ENCODE peak calls at places on chromosome 6, in four cellular contexts. Z is pancreas, X is body of pancreas, D is mesendoderm. P is an unnamed sample.
A peak's percentile ranks its signal among the peaks of the same experiment; 100 is the strongest.

GRCh38 chr6:195861-196360 is 96.4 kb upstream of the DUSP22 start:
- DNase-seq in Z (no peak), D (no peak), X (peak; percentile 52), P (no peak)

GRCh38 chr6:107458687-107459282 is 579 bp downstream of the PDSS2 start:
- DNase-seq in Z (peak; percentile 38), X (peak; percentile 25), D (peak; percentile 46), P (no peak)

GRCh38 chr6:105601541-105602174 is 198.8 kb upstream of the PREP start:
- DNase-seq in X (peak; percentile 76), D (peak; percentile 35), Z (no peak), P (peak; percentile 81)

GRCh38 chr6:143516700-143517446 is 5.4 kb upstream of the FUCA2 start:
- DNase-seq in X (no peak), Z (no peak), D (no peak), P (no peak)

GRCh38 chr6:67630146-67630545 is 1004.9 kb upstream of the ADGRB3 start:
- DNase-seq in D (peak; percentile 62), X (no peak), Z (no peak), P (no peak)

GRCh38 chr6:56695702-56696101 is 53.0 kb upstream of the DST start:
- DNase-seq in X (no peak), D (no peak), Z (no peak), P (no peak)

GRCh38 chr6:21800948-21801438 is 207.4 kb downstream of the SOX4 start:
- DNase-seq in D (peak; percentile 77), Z (no peak), X (peak; percentile 23), P (no peak)

GRCh38 chr6:53189554-53189953 is 40.9 kb upstream of the GCM1 start:
- DNase-seq in Z (no peak), X (no peak), D (no peak), P (no peak)

GRCh38 chr6:79750806-79751205 is 119.7 kb downstream of the SH3BGRL2 start:
- DNase-seq in Z (no peak), D (peak; percentile 6), X (no peak), P (no peak)

GRCh38 chr6:5086294-5086890 is 1.3 kb downstream of the PPP1R3G start:
- DNase-seq in D (peak; percentile 50), Z (no peak), X (no peak), P (no peak)
- H3K27me3 ChIP-seq in D (peaks cover 31% of the 10 kb centered on the region), Z (no peaks in the 10 kb centered on the region), X (no peaks in the 10 kb centered on the region), P (no peaks in the 10 kb centered on the region)

DNA sequence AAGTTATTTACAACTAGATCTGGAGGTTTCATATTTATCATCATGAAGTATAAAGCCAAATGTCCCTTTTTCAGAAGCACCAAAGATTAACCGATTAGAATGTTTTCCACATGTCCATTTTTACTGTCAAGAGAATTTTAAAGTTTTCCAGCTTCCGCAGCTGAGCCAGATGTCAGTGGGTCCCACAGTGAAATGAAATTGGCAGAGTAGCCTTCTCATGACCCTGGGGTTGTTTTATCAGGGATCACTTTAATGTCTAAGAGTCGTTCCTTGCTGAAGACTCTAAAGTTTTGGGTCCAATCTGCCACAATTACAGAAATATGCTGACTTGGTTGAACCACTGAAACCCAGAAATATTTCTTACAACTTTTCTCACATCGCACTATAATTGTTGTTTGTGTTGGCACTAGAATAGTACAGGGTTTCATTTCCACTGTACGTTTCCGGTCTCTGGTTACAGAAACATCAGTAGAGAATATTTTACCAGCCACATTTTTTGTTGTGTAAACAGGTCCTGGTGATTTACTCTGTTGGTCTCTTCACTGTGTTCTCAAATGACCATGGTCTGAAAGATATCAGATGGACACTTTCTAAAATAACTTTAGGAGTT is 109.1 kb downstream of the HMGCLL1 start:
- DNase-seq in Z (no peak), X (no peak), D (no peak), P (no peak)
- H3K4me1 ChIP-seq in Z (no peaks in the 10 kb centered on the region), X (no peaks in the 10 kb centered on the region), D (no peaks in the 10 kb centered on the region), P (no peaks in the 10 kb centered on the region)

DNA sequence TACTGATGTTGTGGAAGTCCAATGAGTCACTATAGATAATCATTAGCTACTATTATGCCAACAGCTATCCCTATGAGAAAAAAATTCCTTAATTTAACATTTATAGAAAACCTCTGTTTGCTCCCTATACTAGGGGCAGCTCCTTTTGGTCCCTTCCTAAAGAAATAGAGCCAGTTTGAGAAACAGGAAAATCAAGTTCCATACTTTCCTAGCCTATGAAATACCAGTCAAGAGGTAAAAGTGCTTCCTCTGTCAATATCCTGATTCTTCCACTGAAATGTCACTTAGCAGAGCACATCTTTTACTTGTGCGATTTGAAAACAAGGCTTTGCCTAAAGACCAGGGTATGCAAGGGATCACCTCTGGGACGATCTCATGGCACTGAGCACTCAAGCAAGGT is 14.5 kb upstream of the TRIM39 start:
- DNase-seq in D (no peak), Z (no peak), X (no peak), P (no peak)
- H3K36me3 ChIP-seq in D (peaks cover 7% of the 10 kb centered on the region), Z (no peaks in the 10 kb centered on the region), X (no peaks in the 10 kb centered on the region), P (peaks cover 11% of the 10 kb centered on the region)

GRCh38 chr6:167548451-167548850 is 223.6 kb downstream of the TTLL2 start:
- DNase-seq in D (no peak), Z (no peak), X (no peak), P (no peak)
- H3K27me3 ChIP-seq in D (no peaks in the 10 kb centered on the region), Z (no peaks in the 10 kb centered on the region), X (no peaks in the 10 kb centered on the region), P (no peaks in the 10 kb centered on the region)

DNA sequence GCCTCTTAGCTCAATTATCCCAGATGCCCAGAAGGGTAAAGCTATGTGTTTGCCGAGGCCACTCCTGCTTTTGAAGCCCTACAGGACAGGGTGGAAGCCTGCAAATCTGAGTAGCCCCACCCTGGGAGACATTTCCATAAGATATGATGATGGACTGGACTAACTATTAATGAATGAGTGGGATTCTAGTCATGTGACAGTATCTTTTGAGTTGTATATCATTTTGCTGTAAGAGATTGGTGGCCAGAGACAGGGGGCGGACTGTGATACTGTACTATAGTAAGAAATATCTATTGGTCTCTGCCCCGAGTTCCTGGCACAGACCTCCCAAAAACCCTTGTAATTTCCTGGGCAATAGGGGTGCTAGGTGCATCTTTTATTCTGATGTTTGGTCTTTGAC is 10.5 kb upstream of the SLC22A2 start:
- DNase-seq in X (no peak), D (no peak), Z (no peak), P (no peak)
- H3K4me1 ChIP-seq in X (no peaks in the 10 kb centered on the region), D (no peaks in the 10 kb centered on the region), Z (no peaks in the 10 kb centered on the region), P (peaks cover 10% of the 10 kb centered on the region)

DNA sequence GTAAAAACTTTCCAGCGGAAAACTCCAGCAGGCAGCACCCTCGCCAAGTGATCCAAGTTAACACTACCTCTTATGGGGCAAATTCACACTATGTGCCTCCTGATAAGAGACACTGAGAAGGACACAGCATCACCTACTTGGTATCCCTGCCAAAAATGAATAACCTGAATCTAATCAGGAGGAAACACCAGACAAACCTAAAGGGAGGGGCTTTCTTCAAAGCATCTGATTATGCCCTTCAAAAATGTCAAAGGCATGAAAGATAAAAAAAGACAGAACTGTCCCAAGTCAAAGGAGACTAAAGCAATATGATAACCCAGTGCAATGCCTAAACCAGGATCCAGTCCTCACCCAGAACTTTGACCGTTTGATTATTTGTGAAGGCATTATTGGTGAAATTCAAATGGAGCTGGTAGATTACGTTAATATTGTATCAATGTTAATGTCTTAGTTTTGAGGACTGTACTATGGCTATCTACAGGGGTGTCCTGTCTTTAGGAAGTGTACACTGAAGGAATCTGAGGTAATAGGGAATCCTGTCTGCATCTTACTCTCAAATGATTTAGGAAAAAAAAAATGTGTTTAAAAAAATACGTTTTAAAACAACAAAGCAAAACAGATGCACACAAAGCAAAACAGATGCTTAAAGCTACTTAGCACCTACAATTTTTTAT is 8.3 kb downstream of the TBC1D7 start:
- DNase-seq in X (no peak), Z (no peak), D (no peak), P (no peak)
- H3K36me3 ChIP-seq in X (peaks cover 36% of the 10 kb centered on the region), Z (no peaks in the 10 kb centered on the region), D (peaks cover 19% of the 10 kb centered on the region), P (peaks cover 97% of the 10 kb centered on the region)